ENCODE peak calls at places on chromosome 13, in five cellular contexts. I is NAMALWA; G is tibial nerve; Y is stimulated activated CD8-positive, alpha-beta memory T cell treated with anti-CD3 and anti-CD28 coated beads, Interleukin-2, amount 100 ng/mL, for 1 hour; N is NCI-H2081. P is an unnamed sample.

GRCh38 chr13:79295906-79296564 is 110.0 kb downstream of the RBM26 start:
- DNase-seq in I (peak), G (no peak), Y (no peak), N (no peak), P (no peak)

GRCh38 chr13:104592127-104592526 is 1525.9 kb upstream of the SLC10A2 start:
- DNase-seq in I (no peak), G (no peak), Y (no peak), N (no peak), P (no peak)

GRCh38 chr13:112833551-112834257 is 135.3 kb upstream of the MCF2L start:
- DNase-seq in I (no peak), G (no peak), Y (no peak), N (no peak), P (no peak)

GRCh38 chr13:43058836-43059235 is 35.5 kb downstream of the DNAJC15 start:
- DNase-seq in I (no peak), G (no peak), Y (no peak), N (no peak), P (no peak)

GRCh38 chr13:37966266-37966665 is 96.7 kb upstream of the TRPC4 start:
- DNase-seq in I (no peak), G (no peak), Y (no peak), N (no peak), P (no peak)

GRCh38 chr13:24112791-24113190 is 47.7 kb upstream of the SPATA13 start:
- DNase-seq in I (no peak), G (no peak), Y (no peak), N (no peak), P (no peak)

GRCh38 chr13:91572944-91573535 is 174.6 kb downstream of the GPC5 start:
- DNase-seq in I (no peak), G (no peak), Y (no peak), N (no peak), P (no peak)

GRCh38 chr13:99969934-99970760 is 1.4 kb downstream of the ZIC5 start:
- DNase-seq in I (no peak), G (no peak), Y (no peak), N (peak), P (no peak)

GRCh38 chr13:52414963-52415362 is 9.0 kb upstream of the THSD1 start:
- DNase-seq in I (no peak), G (no peak), Y (no peak), N (no peak), P (no peak)

GRCh38 chr13:49664606-49665005 is 26.7 kb downstream of the EBPL start:
- DNase-seq in I (no peak), G (no peak), Y (no peak), N (no peak), P (no peak)

GRCh38 chr13:106490887-106491321 is 44.6 kb downstream of the EFNB2 start:
- DNase-seq in I (no peak), G (no peak), Y (no peak), N (no peak), P (no peak)

GRCh38 chr13:113874177-113874576 is 10.3 kb upstream of the GAS6 start:
- DNase-seq in I (no peak), G (no peak), Y (no peak), N (no peak), P (no peak)

GRCh38 chr13:51683537-51684050 is 99.3 kb downstream of the WDFY2 start:
- DNase-seq in I (no peak), G (no peak), Y (no peak), N (no peak), P (no peak)

GRCh38 chr13:74259641-74260040 is 125.4 kb upstream of the KLF12 start:
- DNase-seq in I (no peak), G (no peak), Y (no peak), N (no peak), P (no peak)

GRCh38 chr13:80931766-80932165 is 590.8 kb upstream of the SPRY2 start:
- DNase-seq in I (no peak), G (no peak), Y (no peak), N (no peak), P (no peak)

GRCh38 chr13:47146991-47147783 is 250.3 kb upstream of the HTR2A start:
- DNase-seq in I (no peak), G (no peak), Y (no peak), N (no peak), P (no peak)